ENCODE peak calls at places on chromosome 16, in five cellular contexts. V is WTC11; R is AG04450; A is effector memory CD8-positive, alpha-beta T cell; Y is stimulated activated effector memory CD8-positive, alpha-beta T cell treated with anti-CD3 and anti-CD28 coated beads, Interleukin-12 subunit alpha, Interleukin-12 subunit beta, amount 100 ng/mL, for 72 hours. U is an unnamed sample.

GRCh38 chr16:3762080-3762750 is 44.9 kb upstream of the TRAP1 start:
- DNase-seq in V (no peak), R (no peak), A (no peak), Y (no peak), U (no peak)

GRCh38 chr16:10253344-10253855 is 71.2 kb upstream of the GRIN2A start:
- DNase-seq in V (no peak), R (no peak), A (no peak), Y (no peak), U (no peak)

GRCh38 chr16:84983308-84983707 is 28.0 kb downstream of the ZDHHC7 start:
- DNase-seq in V (no peak), R (no peak), A (no peak), Y (no peak), U (no peak)

GRCh38 chr16:74455213-74455612 is 33.9 kb upstream of the CLEC18B start:
- DNase-seq in V (no peak), R (no peak), A (no peak), Y (no peak), U (no peak)

GRCh38 chr16:58375386-58375785 is 16.9 kb upstream of the GINS3 start:
- DNase-seq in V (no peak), R (no peak), A (no peak), Y (no peak), U (no peak)

GRCh38 chr16:78695371-78695770 is 595.9 kb downstream of the WWOX start:
- DNase-seq in V (no peak), R (no peak), A (no peak), Y (no peak), U (no peak)

GRCh38 chr16:72926671-72927070 is 121.3 kb downstream of the ZFHX3 start:
- DNase-seq in V (no peak), R (no peak), A (no peak), Y (no peak), U (no peak)

GRCh38 chr16:49557070-49557446 is 183.5 kb downstream of the C16orf78 start:
- DNase-seq in V (peak), R (no peak), A (no peak), Y (no peak), U (no peak)

GRCh38 chr16:69823831-69824563 is 61.9 kb downstream of the WWP2 start:
- DNase-seq in V (no peak), R (no peak), A (no peak), Y (no peak), U (no peak)

GRCh38 chr16:29729116-29729521 is 16.7 kb downstream of the C16orf54 start:
- DNase-seq in V (no peak), R (peak), A (no peak), Y (no peak), U (no peak)

GRCh38 chr16:78505544-78506371 is 406.3 kb downstream of the WWOX start:
- DNase-seq in V (peak), R (no peak), A (no peak), Y (no peak), U (no peak)

GRCh38 chr16:4402439-4403132 is 13.8 kb downstream of the CORO7 start:
- DNase-seq in V (peak), R (peak), A (peak), Y (peak), U (peak)

GRCh38 chr16:159136-159849 is 6.5 kb upstream of the HBM start:
- DNase-seq in V (no peak), R (no peak), A (no peak), Y (no peak), U (no peak)

GRCh38 chr16:48426244-48427135 is 41.3 kb upstream of the SIAH1 start:
- DNase-seq in V (no peak), R (no peak), A (no peak), Y (no peak), U (no peak)

GRCh38 chr16:87897563-87898505 is 28.5 kb upstream of the SLC7A5 start:
- DNase-seq in V (no peak), R (no peak), A (peak), Y (peak), U (peak)

GRCh38 chr16:57530104-57530522 is 6.3 kb downstream of the CCDC102A start:
- DNase-seq in V (peak), R (peak), A (peak), Y (peak), U (peak)

GRCh38 chr16:87047221-87048037 is 269.8 kb downstream of the C16orf95 start:
- DNase-seq in V (no peak), R (no peak), A (no peak), Y (no peak), U (no peak)

U was measured in CD8-positive, alpha-beta memory T cell.